ENCODE peak calls at places on chromosomes 2 and 18, in seven cellular contexts. O, V, B, S, W, N and Z are unnamed samples. For H3K27me3 and H3K4me1, the result is how much of the 10 kb centered on the place peaks cover.

GRCh38 chr2:53087282-53087882 is 680.2 kb upstream of the CHAC2 start:
- DNase-seq in B (peak), O (no peak), V (no peak), N (no peak), W (no peak), S (no peak), Z (no peak)

GRCh38 chr2:202172439-202173191 is 65.8 kb downstream of the SUMO1 start:
- DNase-seq in W (no peak), N (no peak), V (no peak), S (no peak), O (no peak), B (no peak), Z (no peak)

GRCh38 chr2:28975671-28976070 is 5.4 kb upstream of the TOGARAM2 start:
- DNase-seq in N (no peak), W (no peak), O (no peak), V (no peak), B (no peak), S (no peak), Z (peak)

GRCh38 chr2:222738759-222739292 is 67.4 kb downstream of the MOGAT1 start:
- DNase-seq in O (no peak), W (no peak), S (no peak), B (no peak), V (peak), N (no peak), Z (no peak)

GRCh38 chr18:8029731-8030130 is 462.6 kb downstream of the PTPRM start:
- DNase-seq in O (no peak), V (no peak), B (no peak), W (no peak), N (no peak), S (no peak), Z (no peak)

GRCh38 chr18:46429130-46429529 is 227.9 kb downstream of the LOXHD1 start:
- DNase-seq in O (no peak), W (no peak), N (no peak), S (no peak), B (no peak), V (no peak), Z (no peak)

GRCh38 chr18:53937037-53937436 is 287.4 kb downstream of the MBD2 start:
- DNase-seq in V (no peak), B (no peak), N (no peak), O (no peak), S (no peak), W (no peak), Z (no peak)

GRCh38 chr2:68604077-68604476 is 39.3 kb upstream of the PROKR1 start:
- DNase-seq in W (no peak), N (no peak), S (no peak), O (no peak), B (no peak), V (no peak), Z (no peak)

GRCh38 chr2:191935247-191935646 is 88.4 kb upstream of the CAVIN2 start:
- DNase-seq in V (no peak), O (no peak), B (no peak), W (no peak), N (no peak), S (no peak), Z (no peak)

GRCh38 chr2:54503192-54503591 is 47.1 kb downstream of the SPTBN1 start:
- DNase-seq in V (peak), W (no peak), N (peak), O (peak), S (no peak), B (no peak), Z (no peak)

GRCh38 chr2:2702385-2702784 is 371.3 kb upstream of the MYT1L start:
- DNase-seq in S (no peak), B (no peak), V (no peak), O (no peak), W (no peak), N (no peak), Z (no peak)

GRCh38 chr2:2703792-2704191 is 372.7 kb upstream of the MYT1L start:
- DNase-seq in V (no peak), B (no peak), N (peak), O (no peak), W (no peak), S (no peak), Z (no peak)

GRCh38 chr2:2703127-2703526 is 372.1 kb upstream of the MYT1L start:
- DNase-seq in W (no peak), V (no peak), B (no peak), O (no peak), S (no peak), N (no peak), Z (no peak)

GRCh38 chr2:2701176-2701781 is 370.2 kb upstream of the MYT1L start:
- DNase-seq in B (no peak), V (no peak), N (no peak), W (no peak), O (no peak), S (no peak), Z (no peak)

GRCh38 chr2:2701813-2702212 is 370.7 kb upstream of the MYT1L start:
- DNase-seq in W (no peak), V (no peak), N (no peak), B (no peak), S (no peak), O (no peak), Z (no peak)
- H3K27me3 ChIP-seq in W (under half), V (under half), N (under half), B (under half), S (under half), O (under half), Z (under half)

DNA sequence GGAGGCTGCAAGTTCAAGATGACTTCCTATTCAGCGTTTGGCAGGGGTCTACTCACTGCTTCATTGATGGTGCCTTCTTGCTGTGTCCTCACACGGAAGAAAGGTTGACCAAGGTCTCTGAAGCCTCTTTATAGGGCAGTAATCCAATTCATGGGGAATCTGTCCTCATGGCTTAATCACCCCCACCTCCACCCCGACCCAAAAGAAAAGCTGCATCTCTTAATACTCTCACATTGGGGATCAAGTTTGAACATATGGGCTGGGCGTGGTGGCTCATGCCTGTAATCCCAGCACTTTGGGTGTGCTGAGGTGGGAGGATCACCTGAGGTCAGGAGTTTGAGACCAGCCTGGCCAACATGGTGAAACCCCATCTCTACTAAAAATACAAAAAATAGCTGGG is 36.4 kb upstream of the HNMT start:
- DNase-seq in V (no peak), N (no peak), O (no peak), B (no peak), W (no peak), S (no peak), Z (no peak)
- H3K4me1 ChIP-seq in V (under half), N (under half), O (under half), B (under half), W (under half), S (under half), Z (under half)

GRCh38 chr2:109017017-109017416 is 28.0 kb upstream of the EDAR start:
- DNase-seq in O (no peak), S (peak), W (no peak), B (no peak), V (no peak), N (no peak), Z (no peak)
- H3K27me3 ChIP-seq in O (under half), S (under half), W (under half), B (under half), V (under half), N (under half), Z (under half)

DNA sequence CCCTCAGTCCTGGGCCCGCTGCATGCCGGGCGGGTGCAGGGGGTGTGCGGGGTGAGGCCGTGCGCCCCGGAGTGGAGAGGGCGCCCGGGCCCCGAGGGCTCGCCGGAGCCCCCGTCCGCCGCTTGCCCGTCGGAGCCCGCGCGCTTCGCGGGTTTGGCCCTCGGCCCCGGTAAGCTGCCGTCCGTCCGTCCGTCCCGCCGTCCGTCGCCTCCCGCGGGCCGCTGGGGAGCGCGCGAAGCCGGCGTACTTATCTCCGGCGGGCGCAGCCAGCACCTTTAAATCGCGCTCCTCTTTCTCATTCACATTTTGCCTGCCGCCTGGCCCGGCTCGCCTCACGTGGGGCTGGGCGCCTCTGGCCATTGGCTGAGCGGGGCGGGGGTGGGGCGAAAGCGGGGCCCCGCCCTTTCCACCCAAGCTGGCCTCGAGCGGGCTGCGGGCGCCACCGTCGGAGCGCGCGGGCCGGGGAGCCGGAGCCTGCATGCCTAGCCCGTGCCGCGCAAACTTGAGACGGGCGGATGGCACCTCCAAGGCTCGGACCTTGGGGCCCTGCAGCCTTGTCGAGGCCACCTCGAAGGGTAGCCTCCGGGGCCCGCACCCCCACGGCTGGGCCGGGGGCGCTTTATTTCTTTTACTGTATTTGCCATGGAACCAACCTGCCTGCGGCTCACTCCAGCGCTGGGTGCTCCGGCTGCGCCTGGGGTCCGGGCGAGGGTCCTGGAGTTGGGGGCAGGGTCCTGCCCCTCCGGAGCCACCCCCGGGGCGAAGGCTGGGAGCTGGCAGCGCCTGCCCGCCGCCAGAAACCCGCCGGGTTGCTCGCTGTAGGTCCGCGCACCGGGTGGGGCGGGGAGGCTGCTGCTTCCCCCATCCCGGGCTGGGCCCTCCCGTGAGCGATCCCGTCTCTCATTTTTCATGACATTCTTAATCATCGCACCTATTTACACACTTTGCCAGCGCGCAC is at the start of gene GBX2:
- DNase-seq in N (peak), S (no peak), V (peak), W (no peak), O (no peak), B (no peak), Z (peak)
- H3K4me1 ChIP-seq in N (under half), S (under half), V (under half), W (half or more), O (under half), B (under half), Z (half or more)

GRCh38 chr2:239108459-239108858 is 260.6 kb downstream of the TWIST2 start:
- DNase-seq in N (no peak), B (no peak), O (no peak), S (no peak), W (no peak), V (no peak), Z (no peak)
- H3K27me3 ChIP-seq in N (under half), B (under half), O (under half), S (under half), W (under half), V (under half), Z (under half)

GRCh38 chr2:42129487-42129852 is 39.7 kb upstream of the EML4 start:
- DNase-seq in N (no peak), O (no peak), V (no peak), B (no peak), W (no peak), S (no peak), Z (no peak)

GRCh38 chr2:42129947-42130346 is 39.2 kb upstream of the EML4 start:
- DNase-seq in N (no peak), O (no peak), B (no peak), S (no peak), V (no peak), W (no peak), Z (no peak)

GRCh38 chr2:42127425-42128424 is 41.4 kb upstream of the EML4 start:
- DNase-seq in V (no peak), O (no peak), S (no peak), N (no peak), W (no peak), B (peak), Z (no peak)

GRCh38 chr2:42125887-42126594 is 43.1 kb upstream of the EML4 start:
- DNase-seq in V (peak), S (no peak), O (no peak), N (no peak), B (no peak), W (no peak), Z (no peak)

GRCh38 chr2:42128731-42129486 is 40.2 kb upstream of the EML4 start:
- DNase-seq in B (peak), S (no peak), O (no peak), W (no peak), N (no peak), V (no peak), Z (no peak)
- H3K4me1 ChIP-seq in B (under half), S (under half), O (under half), W (half or more), N (under half), V (under half), Z (under half)

DNA sequence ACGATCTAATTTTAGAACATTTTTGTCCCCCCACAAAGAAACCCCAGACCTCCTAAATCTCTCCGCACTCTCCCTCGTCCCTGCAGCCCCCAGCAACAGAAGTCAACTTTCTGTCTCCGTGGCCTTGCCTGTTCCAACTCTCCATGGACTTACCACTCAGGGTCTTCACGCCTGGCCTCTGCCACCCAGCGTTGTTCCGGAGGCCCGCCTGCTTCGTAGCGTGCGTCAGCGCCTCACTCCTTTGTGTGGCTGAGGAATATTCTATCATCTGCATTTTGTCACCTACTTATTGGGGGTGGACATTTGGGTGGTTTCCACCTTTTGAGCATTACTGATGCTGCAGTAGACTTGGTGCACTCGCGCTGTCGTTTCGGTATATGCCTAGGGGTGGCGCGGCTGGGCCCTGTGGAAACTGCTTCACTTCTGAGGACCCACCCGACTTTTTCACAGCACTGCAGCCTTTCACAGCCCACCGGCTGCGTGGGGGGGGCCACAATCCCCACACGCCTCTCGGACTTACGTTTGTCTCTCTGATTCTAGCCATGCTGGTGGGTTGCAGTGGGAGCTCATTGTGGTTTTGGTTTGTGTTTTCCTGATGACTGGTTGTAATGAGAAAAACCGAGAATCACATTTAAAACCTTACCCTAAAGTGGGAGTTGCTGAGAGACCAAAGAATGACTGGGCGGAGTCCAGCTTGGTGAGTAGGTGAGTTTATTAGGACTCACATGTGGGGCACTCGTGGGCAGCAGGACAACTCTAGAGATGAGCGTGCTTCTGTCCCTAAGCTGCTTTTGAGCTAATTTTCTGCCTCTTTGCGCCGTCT is 1.4 kb upstream of the HSBP1L1 start:
- DNase-seq in S (no peak), N (no peak), B (no peak), O (no peak), V (no peak), W (peak), Z (peak)
- H3K27me3 ChIP-seq in S (under half), N (under half), B (under half), O (under half), V (under half), W (under half), Z (under half)

GRCh38 chr2:233064526-233065199 is 4.5 kb downstream of the INPP5D start:
- DNase-seq in B (no peak), N (no peak), W (peak), S (peak), O (no peak), V (no peak), Z (peak)

GRCh38 chr2:233062447-233062842 is 2.3 kb downstream of the INPP5D start:
- DNase-seq in O (peak), B (no peak), W (peak), N (no peak), V (no peak), S (peak), Z (peak)

GRCh38 chr2:233062946-233063268 is 2.8 kb downstream of the INPP5D start:
- DNase-seq in V (no peak), W (no peak), N (no peak), O (no peak), S (no peak), B (no peak), Z (no peak)

GRCh38 chr2:233063976-233064411 is 3.9 kb downstream of the INPP5D start:
- DNase-seq in O (no peak), B (no peak), S (peak), W (peak), V (no peak), N (no peak), Z (no peak)

GRCh38 chr2:233063269-233063975 is 3.3 kb downstream of the INPP5D start:
- DNase-seq in V (peak), W (peak), S (peak), O (no peak), N (no peak), B (no peak), Z (peak)
- H3K4me1 ChIP-seq in V (under half), W (under half), S (under half), O (under half), N (under half), B (under half), Z (under half)

DNA sequence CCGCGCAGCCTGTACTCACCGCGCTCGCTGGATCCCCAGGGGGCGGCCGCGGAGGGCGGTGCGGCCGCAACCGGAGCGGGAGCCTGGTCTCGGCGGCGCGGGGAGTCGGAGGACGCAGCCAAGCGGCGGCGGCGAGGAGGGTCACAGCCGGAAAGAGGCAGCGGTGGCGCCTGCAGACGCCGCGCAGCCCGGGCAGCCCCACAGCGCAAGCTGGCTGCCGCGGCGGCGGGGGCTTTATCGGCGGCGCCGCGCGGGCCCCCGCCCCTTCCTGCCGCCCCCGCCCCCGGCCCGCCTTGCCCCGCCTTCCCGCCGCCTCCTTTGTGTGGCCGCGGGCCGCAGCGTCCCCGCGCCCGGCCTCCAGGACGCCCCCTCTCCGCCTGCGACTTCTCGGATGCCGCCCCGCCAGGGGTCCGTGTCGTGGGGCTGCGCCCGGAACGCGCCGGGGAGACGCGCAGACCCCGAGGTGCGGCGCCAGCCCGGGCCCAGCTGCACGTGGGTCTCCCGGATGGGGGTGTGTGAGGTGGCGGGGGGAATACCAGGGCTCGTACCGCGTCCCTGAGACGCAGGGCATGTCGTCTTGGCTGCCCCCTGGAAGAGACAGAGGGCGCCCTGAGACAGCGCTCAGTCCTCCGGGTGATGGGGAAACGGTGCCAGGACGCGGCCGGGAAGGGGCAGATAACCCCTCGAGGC is at the start of gene SERPINE2:
- DNase-seq in V (peak), W (peak), O (peak), N (peak), B (peak), S (peak), Z (peak)
- H3K27me3 ChIP-seq in V (half or more), W (under half), O (under half), N (under half), B (under half), S (under half), Z (half or more)